ENCODE peak calls at places on chromosomes 1 and 21, in ten cellular contexts. One of them, this sample, is unnamed.

GRCh38 chr1:178774263-178774662 is 49.2 kb downstream of the RALGPS2 start:
- DNase-seq in breast epithelium: no peak
- DNase-seq in astrocyte of the cerebellum: peak; percentile 24
- DNase-seq in WERI-Rb-1: no peak
- DNase-seq in fibroblast of mammary gland: peak; percentile 42
- DNase-seq in suprapubic skin: no peak
- DNase-seq in heart left ventricle: no peak
- DNase-seq in ovary: no peak
- DNase-seq in cardiac muscle cell: peak; percentile 59
- DNase-seq in IMR-90: peak; percentile 28
- DNase-seq in this sample: peak; percentile 30

GRCh38 chr1:167120899-167121298 is 27.0 kb downstream of the STYXL2 start:
- DNase-seq in breast epithelium: no peak
- DNase-seq in astrocyte of the cerebellum: no peak
- DNase-seq in WERI-Rb-1: no peak
- DNase-seq in fibroblast of mammary gland: no peak
- DNase-seq in suprapubic skin: no peak
- DNase-seq in heart left ventricle: no peak
- DNase-seq in ovary: no peak
- DNase-seq in cardiac muscle cell: no peak
- DNase-seq in IMR-90: no peak
- DNase-seq in this sample: no peak

GRCh38 chr1:111730706-111731105 is 8.5 kb downstream of the INKA2 start:
- DNase-seq in breast epithelium: no peak
- DNase-seq in astrocyte of the cerebellum: no peak
- DNase-seq in WERI-Rb-1: no peak
- DNase-seq in fibroblast of mammary gland: no peak
- DNase-seq in suprapubic skin: no peak
- DNase-seq in heart left ventricle: no peak
- DNase-seq in ovary: no peak
- DNase-seq in cardiac muscle cell: no peak
- DNase-seq in IMR-90: no peak
- DNase-seq in this sample: no peak

GRCh38 chr1:80143361-80143760 is 1136.8 kb upstream of the ADGRL4 start:
- DNase-seq in breast epithelium: no peak
- DNase-seq in astrocyte of the cerebellum: no peak
- DNase-seq in WERI-Rb-1: no peak
- DNase-seq in fibroblast of mammary gland: no peak
- DNase-seq in suprapubic skin: no peak
- DNase-seq in heart left ventricle: no peak
- DNase-seq in ovary: no peak
- DNase-seq in cardiac muscle cell: no peak
- DNase-seq in IMR-90: no peak
- DNase-seq in this sample: no peak

GRCh38 chr1:25545767-25546166 is 2.4 kb downstream of the LDLRAP1 start:
- DNase-seq in breast epithelium: no peak
- DNase-seq in astrocyte of the cerebellum: no peak
- DNase-seq in WERI-Rb-1: no peak
- DNase-seq in fibroblast of mammary gland: no peak
- DNase-seq in suprapubic skin: no peak
- DNase-seq in heart left ventricle: peak; percentile 17
- DNase-seq in ovary: no peak
- DNase-seq in cardiac muscle cell: no peak
- DNase-seq in IMR-90: no peak
- DNase-seq in this sample: no peak

GRCh38 chr21:34280389-34280795 is 83.4 kb upstream of the KCNE2 start:
- DNase-seq in breast epithelium: peak; percentile 19
- DNase-seq in astrocyte of the cerebellum: no peak
- DNase-seq in WERI-Rb-1: no peak
- DNase-seq in fibroblast of mammary gland: peak; percentile 25
- DNase-seq in suprapubic skin: peak; percentile 81
- DNase-seq in heart left ventricle: peak; percentile 32
- DNase-seq in ovary: peak; percentile 72
- DNase-seq in cardiac muscle cell: peak; percentile 69
- DNase-seq in IMR-90: no peak
- DNase-seq in this sample: peak; percentile 55

GRCh38 chr1:1349256-1350012 is at the start of gene DVL1:
- DNase-seq in breast epithelium: peak; percentile 51
- DNase-seq in astrocyte of the cerebellum: no peak
- DNase-seq in WERI-Rb-1: peak; percentile 84
- DNase-seq in fibroblast of mammary gland: peak; percentile 70
- DNase-seq in suprapubic skin: no peak
- DNase-seq in heart left ventricle: peak; percentile 68
- DNase-seq in ovary: peak; percentile 86
- DNase-seq in cardiac muscle cell: peak; percentile 71
- DNase-seq in IMR-90: peak; percentile 58
- DNase-seq in this sample: peak; percentile 58

GRCh38 chr1:231610392-231610791 is 16.2 kb upstream of the DISC1 start:
- DNase-seq in breast epithelium: no peak
- DNase-seq in astrocyte of the cerebellum: no peak
- DNase-seq in WERI-Rb-1: no peak
- DNase-seq in fibroblast of mammary gland: no peak
- DNase-seq in suprapubic skin: no peak
- DNase-seq in heart left ventricle: no peak
- DNase-seq in ovary: no peak
- DNase-seq in cardiac muscle cell: no peak
- DNase-seq in IMR-90: no peak
- DNase-seq in this sample: no peak

GRCh38 chr1:47191940-47192457 is 2.2 kb upstream of the PDZK1IP1 start:
- DNase-seq in breast epithelium: peak; percentile 16
- DNase-seq in astrocyte of the cerebellum: no peak
- DNase-seq in WERI-Rb-1: no peak
- DNase-seq in fibroblast of mammary gland: no peak
- DNase-seq in suprapubic skin: peak; percentile 54
- DNase-seq in heart left ventricle: no peak
- DNase-seq in ovary: no peak
- DNase-seq in cardiac muscle cell: no peak
- DNase-seq in IMR-90: no peak
- DNase-seq in this sample: no peak

GRCh38 chr21:45507888-45508508 is 34.2 kb downstream of the SLC19A1 start:
- DNase-seq in breast epithelium: no peak
- DNase-seq in astrocyte of the cerebellum: no peak
- DNase-seq in WERI-Rb-1: no peak
- DNase-seq in fibroblast of mammary gland: no peak
- DNase-seq in suprapubic skin: peak; percentile 58
- DNase-seq in heart left ventricle: no peak
- DNase-seq in ovary: peak; percentile 23
- DNase-seq in cardiac muscle cell: no peak
- DNase-seq in IMR-90: no peak
- DNase-seq in this sample: no peak

GRCh38 chr1:79128726-79129125 is 122.2 kb upstream of the ADGRL4 start:
- DNase-seq in breast epithelium: no peak
- DNase-seq in astrocyte of the cerebellum: peak; percentile 68
- DNase-seq in WERI-Rb-1: no peak
- DNase-seq in fibroblast of mammary gland: peak; percentile 91
- DNase-seq in suprapubic skin: no peak
- DNase-seq in heart left ventricle: no peak
- DNase-seq in ovary: no peak
- DNase-seq in cardiac muscle cell: peak; percentile 78
- DNase-seq in IMR-90: peak; percentile 93
- DNase-seq in this sample: peak; percentile 64

GRCh38 chr1:182703539-182703938 is 19.2 kb upstream of the RGS8 start:
- DNase-seq in breast epithelium: no peak
- DNase-seq in astrocyte of the cerebellum: no peak
- DNase-seq in WERI-Rb-1: no peak
- DNase-seq in fibroblast of mammary gland: no peak
- DNase-seq in suprapubic skin: no peak
- DNase-seq in heart left ventricle: no peak
- DNase-seq in ovary: no peak
- DNase-seq in cardiac muscle cell: no peak
- DNase-seq in IMR-90: no peak
- DNase-seq in this sample: no peak

GRCh38 chr1:203185585-203185984 is 919 bp downstream of the CHI3L1 start:
- DNase-seq in breast epithelium: no peak
- DNase-seq in astrocyte of the cerebellum: no peak
- DNase-seq in WERI-Rb-1: peak; percentile 71
- DNase-seq in fibroblast of mammary gland: no peak
- DNase-seq in suprapubic skin: no peak
- DNase-seq in heart left ventricle: no peak
- DNase-seq in ovary: no peak
- DNase-seq in cardiac muscle cell: no peak
- DNase-seq in IMR-90: no peak
- DNase-seq in this sample: no peak

GRCh38 chr1:61472876-61473275 is 252.1 kb downstream of the TM2D1 start:
- DNase-seq in breast epithelium: no peak
- DNase-seq in astrocyte of the cerebellum: no peak
- DNase-seq in WERI-Rb-1: no peak
- DNase-seq in fibroblast of mammary gland: peak; percentile 68
- DNase-seq in suprapubic skin: no peak
- DNase-seq in heart left ventricle: no peak
- DNase-seq in ovary: no peak
- DNase-seq in cardiac muscle cell: peak; percentile 64
- DNase-seq in IMR-90: no peak
- DNase-seq in this sample: peak; percentile 78

GRCh38 chr1:42221952-42222606 is 57.5 kb upstream of the GUCA2A start:
- DNase-seq in breast epithelium: no peak
- DNase-seq in astrocyte of the cerebellum: peak; percentile 28
- DNase-seq in WERI-Rb-1: no peak
- DNase-seq in fibroblast of mammary gland: no peak
- DNase-seq in suprapubic skin: no peak
- DNase-seq in heart left ventricle: no peak
- DNase-seq in ovary: no peak
- DNase-seq in cardiac muscle cell: peak; percentile 83
- DNase-seq in IMR-90: peak; percentile 74
- DNase-seq in this sample: no peak

GRCh38 chr1:85317580-85317979 is 41.1 kb upstream of the BCL10 start:
- DNase-seq in breast epithelium: no peak
- DNase-seq in astrocyte of the cerebellum: no peak
- DNase-seq in WERI-Rb-1: no peak
- DNase-seq in fibroblast of mammary gland: no peak
- DNase-seq in suprapubic skin: no peak
- DNase-seq in heart left ventricle: no peak
- DNase-seq in ovary: no peak
- DNase-seq in cardiac muscle cell: peak; percentile 41
- DNase-seq in IMR-90: no peak
- DNase-seq in this sample: no peak

DNA sequence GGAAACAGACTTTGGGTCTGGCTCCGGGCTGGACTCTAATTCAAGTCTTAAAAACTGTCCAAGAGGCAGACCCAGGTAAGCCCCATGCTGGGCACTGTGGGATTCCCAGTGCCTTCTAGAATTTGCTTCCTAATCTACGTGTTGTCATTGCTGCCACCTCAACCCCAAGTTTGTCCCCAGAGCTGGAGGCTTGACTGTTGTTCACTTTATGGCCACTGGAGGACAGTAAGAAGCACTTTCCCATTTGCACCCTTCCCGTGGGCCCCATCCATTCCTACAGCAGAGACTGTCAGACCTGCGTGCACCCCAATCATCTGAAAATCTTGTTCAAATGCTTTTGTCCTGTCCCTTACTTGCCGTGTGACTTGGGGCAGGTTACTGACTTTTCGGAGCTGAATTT is 29.4 kb upstream of the VASH2 start:
- DNase-seq in breast epithelium: no peak
- DNase-seq in astrocyte of the cerebellum: no peak
- DNase-seq in WERI-Rb-1: peak; percentile 39
- DNase-seq in fibroblast of mammary gland: no peak
- DNase-seq in suprapubic skin: no peak
- DNase-seq in heart left ventricle: no peak
- DNase-seq in ovary: no peak
- DNase-seq in cardiac muscle cell: no peak
- DNase-seq in IMR-90: no peak
- DNase-seq in this sample: no peak
- TF ChIP-seq CTCF in breast epithelium: no peak
- TF ChIP-seq CTCF in astrocyte of the cerebellum: peak; percentile 34
- TF ChIP-seq CTCF in WERI-Rb-1: peak; percentile 83
- TF ChIP-seq CTCF in fibroblast of mammary gland: peak; percentile 38
- TF ChIP-seq CTCF in suprapubic skin: no peak
- TF ChIP-seq CTCF in heart left ventricle: no peak
- TF ChIP-seq CTCF in ovary: no peak
- TF ChIP-seq CTCF in cardiac muscle cell: peak; percentile 39
- TF ChIP-seq CTCF in IMR-90: peak; percentile 21
- TF ChIP-seq CTCF in this sample: no peak

GRCh38 chr1:196306421-196306820 is 301.8 kb downstream of the KCNT2 start:
- DNase-seq in breast epithelium: no peak
- DNase-seq in astrocyte of the cerebellum: no peak
- DNase-seq in WERI-Rb-1: no peak
- DNase-seq in fibroblast of mammary gland: no peak
- DNase-seq in suprapubic skin: no peak
- DNase-seq in heart left ventricle: no peak
- DNase-seq in ovary: no peak
- DNase-seq in cardiac muscle cell: no peak
- DNase-seq in IMR-90: no peak
- DNase-seq in this sample: peak; percentile 22
- H3K4me3 ChIP-seq in breast epithelium: no peak overlapping the region
- H3K4me3 ChIP-seq in astrocyte of the cerebellum: no peak overlapping the region
- H3K4me3 ChIP-seq in WERI-Rb-1: no peak overlapping the region
- H3K4me3 ChIP-seq in fibroblast of mammary gland: no peak overlapping the region
- H3K4me3 ChIP-seq in suprapubic skin: no peak overlapping the region
- H3K4me3 ChIP-seq in heart left ventricle: no peak overlapping the region
- H3K4me3 ChIP-seq in ovary: no peak overlapping the region
- H3K4me3 ChIP-seq in cardiac muscle cell: no peak overlapping the region
- H3K4me3 ChIP-seq in IMR-90: no peak overlapping the region
- H3K4me3 ChIP-seq in this sample: no peak overlapping the region

GRCh38 chr1:112955678-112956502 is at the start of gene SLC16A1:
- DNase-seq in breast epithelium: peak; percentile 78
- DNase-seq in astrocyte of the cerebellum: peak; percentile 73
- DNase-seq in WERI-Rb-1: peak; percentile 95
- DNase-seq in fibroblast of mammary gland: peak; percentile 87
- DNase-seq in suprapubic skin: peak; percentile 91
- DNase-seq in heart left ventricle: peak; percentile 95
- DNase-seq in ovary: peak; percentile 94
- DNase-seq in cardiac muscle cell: peak; percentile 98
- DNase-seq in IMR-90: peak; percentile 91
- DNase-seq in this sample: peak; percentile 94
- TF ChIP-seq CTCF in breast epithelium: no peak
- TF ChIP-seq CTCF in astrocyte of the cerebellum: no peak
- TF ChIP-seq CTCF in WERI-Rb-1: peak; percentile 51
- TF ChIP-seq CTCF in fibroblast of mammary gland: no peak
- TF ChIP-seq CTCF in suprapubic skin: peak; percentile 23
- TF ChIP-seq CTCF in heart left ventricle: peak; percentile 21
- TF ChIP-seq CTCF in ovary: no peak
- TF ChIP-seq CTCF in cardiac muscle cell: peak; percentile 37
- TF ChIP-seq CTCF in IMR-90: peak; percentile 38
- TF ChIP-seq CTCF in this sample: no peak

DNA sequence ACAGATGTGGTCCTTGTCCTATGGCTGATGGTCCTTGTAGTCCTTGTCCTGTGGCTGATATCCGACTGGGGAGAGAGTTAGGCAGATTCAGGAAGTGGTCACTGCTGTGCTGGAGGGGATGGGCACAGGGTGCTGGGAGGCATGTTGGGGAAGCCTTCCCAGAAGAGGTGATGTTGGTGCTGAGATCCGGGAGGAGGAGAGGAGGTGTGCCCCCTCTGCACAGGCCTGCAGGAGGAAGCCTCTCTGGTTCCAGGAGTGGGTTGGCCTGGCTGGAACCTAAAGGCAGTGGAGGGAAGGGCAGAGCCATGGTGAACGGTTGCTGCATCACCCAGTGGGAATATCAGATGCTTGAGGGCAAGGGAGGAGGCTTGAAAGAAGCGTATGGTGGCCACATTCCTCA is 14.7 kb downstream of the COQ8A start:
- DNase-seq in breast epithelium: no peak
- DNase-seq in astrocyte of the cerebellum: no peak
- DNase-seq in WERI-Rb-1: no peak
- DNase-seq in fibroblast of mammary gland: no peak
- DNase-seq in suprapubic skin: no peak
- DNase-seq in heart left ventricle: no peak
- DNase-seq in ovary: no peak
- DNase-seq in cardiac muscle cell: no peak
- DNase-seq in IMR-90: no peak
- DNase-seq in this sample: no peak
- H3K4me3 ChIP-seq in breast epithelium: no peak overlapping the region
- H3K4me3 ChIP-seq in astrocyte of the cerebellum: no peak overlapping the region
- H3K4me3 ChIP-seq in WERI-Rb-1: no peak overlapping the region
- H3K4me3 ChIP-seq in fibroblast of mammary gland: no peak overlapping the region
- H3K4me3 ChIP-seq in suprapubic skin: no peak overlapping the region
- H3K4me3 ChIP-seq in heart left ventricle: no peak overlapping the region
- H3K4me3 ChIP-seq in ovary: no peak overlapping the region
- H3K4me3 ChIP-seq in cardiac muscle cell: no peak overlapping the region
- H3K4me3 ChIP-seq in IMR-90: no peak overlapping the region
- H3K4me3 ChIP-seq in this sample: no peak overlapping the region

GRCh38 chr1:165827199-165828102 is at the start of gene UCK2:
- DNase-seq in breast epithelium: peak; percentile 70
- DNase-seq in astrocyte of the cerebellum: no peak
- DNase-seq in WERI-Rb-1: peak; percentile 90
- DNase-seq in fibroblast of mammary gland: peak; percentile 70
- DNase-seq in suprapubic skin: peak; percentile 87
- DNase-seq in heart left ventricle: peak; percentile 87
- DNase-seq in ovary: peak; percentile 77
- DNase-seq in cardiac muscle cell: peak; percentile 81
- DNase-seq in IMR-90: peak; percentile 76
- DNase-seq in this sample: peak; percentile 79
- TF ChIP-seq CTCF in breast epithelium: peak; percentile 24
- TF ChIP-seq CTCF in astrocyte of the cerebellum: no peak
- TF ChIP-seq CTCF in WERI-Rb-1: no peak
- TF ChIP-seq CTCF in fibroblast of mammary gland: no peak
- TF ChIP-seq CTCF in suprapubic skin: no peak
- TF ChIP-seq CTCF in heart left ventricle: no peak
- TF ChIP-seq CTCF in ovary: no peak
- TF ChIP-seq CTCF in cardiac muscle cell: no peak
- TF ChIP-seq CTCF in IMR-90: peak; percentile 29
- TF ChIP-seq CTCF in this sample: no peak

This sample was measured in epithelial cell of esophagus.